ENCODE peak calls at places on chromosome 2, in eight cellular contexts. One of them, this sample, is unnamed. For H3K4me1, the result is how much of the 10 kb centered on the place peaks cover.

GRCh38 chr2:224945134-224945533 is 97.1 kb downstream of the DOCK10 start:
- DNase-seq in tibial artery: no peak
- DNase-seq in kidney: no peak
- DNase-seq in IMR-90: no peak
- DNase-seq in psoas muscle: no peak
- DNase-seq in heart right ventricle: no peak
- DNase-seq in GM23248: no peak
- DNase-seq in heart left ventricle: no peak
- DNase-seq in this sample: no peak

GRCh38 chr2:44120428-44120827 is 48.2 kb upstream of the PPM1B start:
- DNase-seq in heart left ventricle: no peak
- DNase-seq in psoas muscle: no peak
- DNase-seq in IMR-90: peak
- DNase-seq in GM23248: peak
- DNase-seq in tibial artery: no peak
- DNase-seq in kidney: no peak
- DNase-seq in heart right ventricle: no peak
- DNase-seq in this sample: no peak

GRCh38 chr2:149170156-149170555 is 131.7 kb downstream of the LYPD6B start:
- DNase-seq in tibial artery: no peak
- DNase-seq in IMR-90: no peak
- DNase-seq in psoas muscle: no peak
- DNase-seq in GM23248: no peak
- DNase-seq in heart left ventricle: no peak
- DNase-seq in kidney: no peak
- DNase-seq in heart right ventricle: no peak
- DNase-seq in this sample: no peak

GRCh38 chr2:187233811-187234210 is 214.2 kb downstream of the CALCRL start:
- DNase-seq in IMR-90: no peak
- DNase-seq in psoas muscle: no peak
- DNase-seq in tibial artery: no peak
- DNase-seq in GM23248: peak
- DNase-seq in heart right ventricle: no peak
- DNase-seq in kidney: no peak
- DNase-seq in heart left ventricle: no peak
- DNase-seq in this sample: no peak

GRCh38 chr2:2890246-2890645 is 487.4 kb downstream of the EIPR1 start:
- DNase-seq in GM23248: no peak
- DNase-seq in tibial artery: no peak
- DNase-seq in psoas muscle: no peak
- DNase-seq in kidney: no peak
- DNase-seq in IMR-90: no peak
- DNase-seq in heart right ventricle: no peak
- DNase-seq in heart left ventricle: no peak
- DNase-seq in this sample: no peak

GRCh38 chr2:96112501-96113366 is 3.6 kb downstream of the ADRA2B start:
- DNase-seq in tibial artery: no peak
- DNase-seq in heart right ventricle: no peak
- DNase-seq in psoas muscle: no peak
- DNase-seq in GM23248: no peak
- DNase-seq in IMR-90: no peak
- DNase-seq in heart left ventricle: peak
- DNase-seq in kidney: peak
- DNase-seq in this sample: no peak

GRCh38 chr2:17043173-17043572 is 377.5 kb upstream of the CYRIA start:
- DNase-seq in tibial artery: no peak
- DNase-seq in kidney: no peak
- DNase-seq in heart left ventricle: no peak
- DNase-seq in IMR-90: peak
- DNase-seq in GM23248: peak
- DNase-seq in heart right ventricle: no peak
- DNase-seq in psoas muscle: no peak
- DNase-seq in this sample: no peak

GRCh38 chr2:70643715-70644114 is 90.1 kb upstream of the TGFA start:
- DNase-seq in heart right ventricle: no peak
- DNase-seq in kidney: no peak
- DNase-seq in IMR-90: no peak
- DNase-seq in GM23248: peak
- DNase-seq in psoas muscle: no peak
- DNase-seq in heart left ventricle: no peak
- DNase-seq in tibial artery: no peak
- DNase-seq in this sample: peak

GRCh38 chr2:232300894-232301387 is 77.6 kb upstream of the ALPP start:
- DNase-seq in psoas muscle: no peak
- DNase-seq in tibial artery: no peak
- DNase-seq in kidney: no peak
- DNase-seq in IMR-90: peak
- DNase-seq in heart right ventricle: no peak
- DNase-seq in heart left ventricle: no peak
- DNase-seq in GM23248: peak
- DNase-seq in this sample: no peak

GRCh38 chr2:8424997-8425900 is 256.6 kb upstream of the ID2 start:
- DNase-seq in heart left ventricle: no peak
- DNase-seq in GM23248: no peak
- DNase-seq in tibial artery: no peak
- DNase-seq in heart right ventricle: no peak
- DNase-seq in IMR-90: no peak
- DNase-seq in kidney: no peak
- DNase-seq in psoas muscle: no peak
- DNase-seq in this sample: no peak

GRCh38 chr2:195716466-195716865 is 59.4 kb downstream of the SLC39A10 start:
- DNase-seq in IMR-90: no peak
- DNase-seq in heart right ventricle: no peak
- DNase-seq in tibial artery: no peak
- DNase-seq in GM23248: no peak
- DNase-seq in heart left ventricle: no peak
- DNase-seq in kidney: no peak
- DNase-seq in psoas muscle: no peak
- DNase-seq in this sample: no peak

GRCh38 chr2:232817756-232818155 is 41.4 kb upstream of the KCNJ13 start:
- DNase-seq in GM23248: no peak
- DNase-seq in psoas muscle: no peak
- DNase-seq in IMR-90: no peak
- DNase-seq in tibial artery: no peak
- DNase-seq in heart right ventricle: no peak
- DNase-seq in heart left ventricle: no peak
- DNase-seq in kidney: no peak
- DNase-seq in this sample: no peak

GRCh38 chr2:121617042-121617599 is 32.1 kb downstream of the CLASP1 start:
- DNase-seq in GM23248: peak
- DNase-seq in IMR-90: peak
- DNase-seq in kidney: no peak
- DNase-seq in heart right ventricle: no peak
- DNase-seq in tibial artery: no peak
- DNase-seq in psoas muscle: no peak
- DNase-seq in heart left ventricle: no peak
- DNase-seq in this sample: no peak

GRCh38 chr2:119638891-119639539 is 40.0 kb upstream of the TMEM177 start:
- DNase-seq in tibial artery: no peak
- DNase-seq in heart left ventricle: no peak
- DNase-seq in IMR-90: no peak
- DNase-seq in kidney: peak
- DNase-seq in psoas muscle: no peak
- DNase-seq in GM23248: no peak
- DNase-seq in heart right ventricle: no peak
- DNase-seq in this sample: peak

GRCh38 chr2:6917071-6917760 is at the start of gene RNF144A:
- DNase-seq in tibial artery: no peak
- DNase-seq in psoas muscle: peak
- DNase-seq in IMR-90: peak
- DNase-seq in heart right ventricle: peak
- DNase-seq in heart left ventricle: peak
- DNase-seq in kidney: peak
- DNase-seq in GM23248: peak
- DNase-seq in this sample: peak

GRCh38 chr2:202122167-202122540 is 49.1 kb downstream of the KIAA2012 start:
- DNase-seq in tibial artery: no peak
- DNase-seq in GM23248: no peak
- DNase-seq in IMR-90: no peak
- DNase-seq in psoas muscle: no peak
- DNase-seq in heart right ventricle: no peak
- DNase-seq in heart left ventricle: no peak
- DNase-seq in kidney: no peak
- DNase-seq in this sample: no peak
- H3K4me1 ChIP-seq in tibial artery: under half
- H3K4me1 ChIP-seq in GM23248: under half
- H3K4me1 ChIP-seq in IMR-90: under half
- H3K4me1 ChIP-seq in psoas muscle: under half
- H3K4me1 ChIP-seq in heart right ventricle: under half
- H3K4me1 ChIP-seq in heart left ventricle: under half
- H3K4me1 ChIP-seq in kidney: under half
- H3K4me1 ChIP-seq in this sample: under half

GRCh38 chr2:99487906-99488305 is 1.9 kb downstream of the REV1 start:
- DNase-seq in kidney: no peak
- DNase-seq in psoas muscle: no peak
- DNase-seq in heart left ventricle: no peak
- DNase-seq in IMR-90: peak
- DNase-seq in tibial artery: no peak
- DNase-seq in GM23248: peak
- DNase-seq in heart right ventricle: no peak
- DNase-seq in this sample: no peak

GRCh38 chr2:99488587-99488998 is 1.2 kb downstream of the REV1 start:
- DNase-seq in IMR-90: peak
- DNase-seq in psoas muscle: no peak
- DNase-seq in kidney: no peak
- DNase-seq in heart left ventricle: no peak
- DNase-seq in heart right ventricle: no peak
- DNase-seq in tibial artery: no peak
- DNase-seq in GM23248: peak
- DNase-seq in this sample: no peak

GRCh38 chr2:99490088-99491065 is 560 bp upstream of the REV1 start:
- DNase-seq in kidney: peak
- DNase-seq in psoas muscle: peak
- DNase-seq in tibial artery: peak
- DNase-seq in GM23248: peak
- DNase-seq in IMR-90: peak
- DNase-seq in heart right ventricle: peak
- DNase-seq in heart left ventricle: peak
- DNase-seq in this sample: peak

GRCh38 chr2:99488999-99489757 is 639 bp downstream of the REV1 start:
- DNase-seq in kidney: peak
- DNase-seq in heart right ventricle: peak
- DNase-seq in heart left ventricle: peak
- DNase-seq in IMR-90: peak
- DNase-seq in tibial artery: peak
- DNase-seq in GM23248: peak
- DNase-seq in psoas muscle: peak
- DNase-seq in this sample: peak

DNA sequence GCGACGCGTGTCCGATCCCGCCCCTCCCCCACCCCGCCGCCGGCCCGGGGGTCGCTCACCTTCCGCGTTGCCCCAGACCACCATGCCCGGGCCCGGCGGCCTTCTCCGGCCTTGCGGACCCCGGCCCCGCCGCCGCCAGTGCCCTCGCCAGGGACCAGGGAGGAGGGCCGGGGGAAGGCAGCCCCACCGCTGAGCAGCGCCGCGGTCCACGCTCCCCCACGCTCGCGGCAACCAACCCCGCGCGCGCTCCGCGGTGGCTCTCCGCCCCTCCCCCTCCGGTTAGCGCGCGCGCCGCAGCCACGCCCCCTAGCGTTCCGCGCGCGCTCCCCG is at the start of gene REV1:
- DNase-seq in heart left ventricle: no peak
- DNase-seq in IMR-90: no peak
- DNase-seq in kidney: no peak
- DNase-seq in tibial artery: no peak
- DNase-seq in GM23248: no peak
- DNase-seq in psoas muscle: no peak
- DNase-seq in heart right ventricle: no peak
- DNase-seq in this sample: no peak
- H3K4me1 ChIP-seq in heart left ventricle: under half
- H3K4me1 ChIP-seq in IMR-90: under half
- H3K4me1 ChIP-seq in kidney: under half
- H3K4me1 ChIP-seq in tibial artery: under half
- H3K4me1 ChIP-seq in GM23248: under half
- H3K4me1 ChIP-seq in psoas muscle: under half
- H3K4me1 ChIP-seq in heart right ventricle: under half
- H3K4me1 ChIP-seq in this sample: under half

GRCh38 chr2:216502776-216503629 is 4.4 kb downstream of the RPL37A start:
- DNase-seq in heart left ventricle: no peak
- DNase-seq in GM23248: no peak
- DNase-seq in heart right ventricle: no peak
- DNase-seq in psoas muscle: no peak
- DNase-seq in kidney: no peak
- DNase-seq in tibial artery: no peak
- DNase-seq in IMR-90: no peak
- DNase-seq in this sample: no peak

GRCh38 chr2:216503697-216504375 is 5.2 kb downstream of the RPL37A start:
- DNase-seq in GM23248: no peak
- DNase-seq in IMR-90: no peak
- DNase-seq in tibial artery: no peak
- DNase-seq in kidney: no peak
- DNase-seq in heart left ventricle: no peak
- DNase-seq in psoas muscle: no peak
- DNase-seq in heart right ventricle: no peak
- DNase-seq in this sample: no peak

GRCh38 chr2:216504376-216504762 is 5.7 kb downstream of the RPL37A start:
- DNase-seq in kidney: no peak
- DNase-seq in psoas muscle: no peak
- DNase-seq in heart right ventricle: no peak
- DNase-seq in tibial artery: no peak
- DNase-seq in heart left ventricle: no peak
- DNase-seq in GM23248: no peak
- DNase-seq in IMR-90: no peak
- DNase-seq in this sample: no peak

GRCh38 chr2:216507220-216508143 is 8.8 kb downstream of the RPL37A start:
- DNase-seq in tibial artery: no peak
- DNase-seq in kidney: no peak
- DNase-seq in IMR-90: no peak
- DNase-seq in heart right ventricle: no peak
- DNase-seq in psoas muscle: no peak
- DNase-seq in GM23248: no peak
- DNase-seq in heart left ventricle: no peak
- DNase-seq in this sample: no peak

GRCh38 chr2:216505133-216506106 is 6.8 kb downstream of the RPL37A start:
- DNase-seq in psoas muscle: no peak
- DNase-seq in GM23248: no peak
- DNase-seq in heart left ventricle: no peak
- DNase-seq in tibial artery: no peak
- DNase-seq in kidney: no peak
- DNase-seq in IMR-90: no peak
- DNase-seq in heart right ventricle: no peak
- DNase-seq in this sample: no peak
- H3K4me1 ChIP-seq in psoas muscle: under half
- H3K4me1 ChIP-seq in GM23248: under half
- H3K4me1 ChIP-seq in heart left ventricle: under half
- H3K4me1 ChIP-seq in tibial artery: under half
- H3K4me1 ChIP-seq in kidney: under half
- H3K4me1 ChIP-seq in IMR-90: under half
- H3K4me1 ChIP-seq in heart right ventricle: under half
- H3K4me1 ChIP-seq in this sample: under half

DNA sequence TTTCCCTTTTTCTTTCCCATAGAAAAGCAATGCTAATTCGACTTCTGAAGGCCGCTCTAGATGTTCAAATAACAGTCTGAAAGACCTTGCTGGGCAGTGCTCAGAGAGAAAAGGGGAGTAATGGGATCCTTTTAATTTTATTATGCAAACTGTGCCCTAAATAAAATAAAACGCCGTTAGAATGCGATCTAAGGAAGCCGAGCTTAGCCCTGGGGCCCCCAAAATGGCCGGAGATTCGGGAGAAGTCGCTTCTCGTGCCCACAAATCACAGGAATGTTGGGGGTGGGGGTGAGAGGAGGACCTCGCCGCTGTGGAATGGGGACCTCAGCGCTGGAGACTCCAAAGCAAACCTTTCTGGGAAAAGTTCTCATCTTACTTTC is 8.4 kb upstream of the POU3F3 start:
- DNase-seq in psoas muscle: no peak
- DNase-seq in heart left ventricle: no peak
- DNase-seq in heart right ventricle: no peak
- DNase-seq in IMR-90: no peak
- DNase-seq in kidney: no peak
- DNase-seq in tibial artery: no peak
- DNase-seq in GM23248: no peak
- DNase-seq in this sample: peak
- H3K4me1 ChIP-seq in psoas muscle: under half
- H3K4me1 ChIP-seq in heart left ventricle: under half
- H3K4me1 ChIP-seq in heart right ventricle: under half
- H3K4me1 ChIP-seq in IMR-90: under half
- H3K4me1 ChIP-seq in kidney: under half
- H3K4me1 ChIP-seq in tibial artery: under half
- H3K4me1 ChIP-seq in GM23248: under half
- H3K4me1 ChIP-seq in this sample: half or more